ENCODE peak calls at places on chromosome 5, in six cellular contexts. F is IMR-90, S is neuronal stem cell, R is mesenchymal stem cell, M is mesendoderm, D is H1. U is an unnamed sample.

GRCh38 chr5:135174315-135175096 is 140.5 kb upstream of the PITX1 start:
- DNase-seq in M (peak; percentile 90), D (peak; percentile 29), S (no peak), F (peak; percentile 24), R (peak; percentile 31), U (peak; percentile 78)

GRCh38 chr5:56409331-56410190 is 176.4 kb upstream of the ANKRD55 start:
- DNase-seq in M (peak; percentile 51), S (no peak), F (peak; percentile 99), R (peak; percentile 87), D (no peak), U (no peak)

GRCh38 chr5:173328896-173329369 is 719 bp upstream of the STC2 start:
- DNase-seq in R (peak; percentile 91), F (peak; percentile 80), M (peak; percentile 94), D (no peak), S (no peak), U (peak; percentile 79)

GRCh38 chr5:115948013-115948605 is 14.2 kb upstream of the LVRN start:
- DNase-seq in R (no peak), F (peak; percentile 33), S (no peak), M (no peak), D (no peak), U (no peak)

GRCh38 chr5:137262818-137263217 is 236.3 kb downstream of the SPOCK1 start:
- DNase-seq in D (no peak), M (no peak), R (no peak), F (no peak), S (no peak), U (no peak)

GRCh38 chr5:76670508-76670907 is 45.4 kb upstream of the F2R start:
- DNase-seq in M (no peak), F (no peak), R (no peak), D (no peak), S (no peak), U (no peak)

GRCh38 chr5:82287625-82288024 is 9.5 kb upstream of the RPS23 start:
- DNase-seq in R (no peak), F (no peak), M (no peak), D (no peak), S (no peak), U (no peak)

GRCh38 chr5:16066320-16066719 is 113.3 kb downstream of the MARCHF11 start:
- DNase-seq in D (no peak), S (no peak), M (no peak), F (no peak), R (no peak), U (no peak)

GRCh38 chr5:115639377-115639776 is 13.5 kb upstream of the TMED7 start:
- DNase-seq in D (no peak), M (no peak), S (no peak), R (no peak), F (no peak), U (no peak)

GRCh38 chr5:90873033-90873517 is 314.5 kb downstream of the ADGRV1 start:
- DNase-seq in D (no peak), R (no peak), S (no peak), M (no peak), F (no peak), U (no peak)

GRCh38 chr5:177311361-177311722 is 356 bp downstream of the MXD3 start:
- DNase-seq in F (no peak), D (no peak), M (no peak), R (peak; percentile 41), S (no peak), U (peak; percentile 51)

GRCh38 chr5:173794901-173795416 is 93.2 kb upstream of the CPEB4 start:
- DNase-seq in S (no peak), D (no peak), M (no peak), F (no peak), R (no peak), U (no peak)

GRCh38 chr5:60483046-60483445 is 216.9 kb downstream of the DEPDC1B start:
- DNase-seq in F (peak; percentile 19), M (no peak), R (no peak), D (no peak), S (no peak), U (no peak)

GRCh38 chr5:132392978-132393825 is 23.7 kb downstream of the SLC22A5 start:
- DNase-seq in S (no peak), D (no peak), M (no peak), F (no peak), R (no peak), U (no peak)

GRCh38 chr5:2204366-2205184 is 321.9 kb upstream of the IRX4 start:
- DNase-seq in D (no peak), F (no peak), M (no peak), R (no peak), S (no peak), U (no peak)

GRCh38 chr5:150484964-150485769 is 22.8 kb upstream of the NDST1 start:
- DNase-seq in R (peak; percentile 34), S (peak; percentile 49), F (no peak), M (peak; percentile 54), D (no peak), U (peak; percentile 61)

GRCh38 chr5:174612686-174613085 is 111.7 kb upstream of the MSX2 start:
- DNase-seq in D (no peak), R (peak; percentile 37), S (no peak), F (no peak), M (peak; percentile 47), U (no peak)

GRCh38 chr5:144189800-144190429 is 19.2 kb downstream of the KCTD16 start:
- DNase-seq in F (peak; percentile 93), R (peak; percentile 94), S (no peak), M (no peak), D (no peak), U (no peak)

GRCh38 chr5:174454890-174455289 is 269.5 kb upstream of the MSX2 start:
- DNase-seq in D (no peak), R (no peak), F (no peak), S (no peak), M (no peak), U (no peak)

GRCh38 chr5:42614509-42614908 is 142.1 kb upstream of the CCDC152 start:
- DNase-seq in D (no peak), M (no peak), S (no peak), R (peak; percentile 65), F (peak; percentile 7), U (no peak)

GRCh38 chr5:91362935-91363334 is 20.2 kb downstream of the ARRDC3 start:
- DNase-seq in S (no peak), M (peak; percentile 10), R (no peak), F (no peak), D (no peak), U (no peak)

GRCh38 chr5:178467261-178468195 is 122.7 kb downstream of the COL23A1 start:
- DNase-seq in D (no peak), S (no peak), F (peak; percentile 32), R (peak; percentile 52), M (no peak), U (no peak)

GRCh38 chr5:178624626-178625546 is 2.0 kb downstream of the CLK4 start:
- DNase-seq in F (peak; percentile 21), R (peak; percentile 39), D (no peak), M (peak; percentile 28), S (no peak), U (no peak)

GRCh38 chr5:125189451-125190051 is 443.1 kb upstream of the ZNF608 start:
- DNase-seq in M (no peak), D (no peak), R (peak; percentile 49), F (peak; percentile 65), S (no peak), U (no peak)

GRCh38 chr5:149314571-149315111 is 30.7 kb upstream of the GRPEL2 start:
- DNase-seq in R (no peak), S (no peak), D (no peak), F (no peak), M (no peak), U (no peak)

GRCh38 chr5:157350939-157351338 is 85.0 kb downstream of the CYFIP2 start:
- DNase-seq in R (peak; percentile 34), D (no peak), S (no peak), M (no peak), F (peak; percentile 25), U (no peak)

GRCh38 chr5:64744914-64745313 is 23.6 kb downstream of the SREK1IP1 start:
- DNase-seq in S (no peak), R (no peak), F (no peak), D (no peak), M (peak; percentile 97), U (no peak)

GRCh38 chr5:18394154-18394804 is 760.0 kb downstream of the TAF11L14 start:
- DNase-seq in M (peak; percentile 78), D (peak; percentile 71), F (peak; percentile 18), S (peak; percentile 85), R (peak; percentile 43), U (peak; percentile 82)

GRCh38 chr5:17037751-17038150 is 101.7 kb upstream of the MYO10 start:
- DNase-seq in M (no peak), S (no peak), R (no peak), F (peak; percentile 65), D (no peak), U (no peak)

GRCh38 chr5:59081693-59082092 is 498.8 kb downstream of the RAB3C start:
- DNase-seq in F (no peak), R (no peak), S (no peak), M (peak; percentile 24), D (no peak), U (no peak)

GRCh38 chr5:50320131-50320749 is 120.8 kb downstream of the EMB start:
- DNase-seq in R (no peak), D (no peak), M (no peak), S (no peak), F (no peak), U (no peak)

GRCh38 chr5:171401167-171401947 is 13.7 kb downstream of the NPM1 start:
- DNase-seq in R (no peak), M (no peak), F (no peak), D (no peak), S (no peak), U (no peak)
- H3K4ac ChIP-seq in R (no peak overlapping the region), M (no peak overlapping the region), F (no peak overlapping the region), D (no peak overlapping the region), S (no peak overlapping the region), U (no peak overlapping the region)

GRCh38 chr5:107127906-107128305 is 542.8 kb downstream of the EFNA5 start:
- DNase-seq in M (no peak), D (no peak), R (no peak), S (no peak), F (no peak), U (no peak)
- H3K9ac ChIP-seq in M (no peak overlapping the region), D (no peak overlapping the region), R (no peak overlapping the region), S (no peak overlapping the region), F (no peak overlapping the region), U (no peak overlapping the region)

GRCh38 chr5:79023323-79023722 is 38.2 kb upstream of the ARSB start:
- DNase-seq in F (no peak), R (no peak), S (no peak), M (no peak), D (no peak), U (no peak)
- H2BK15ac ChIP-seq in F (no peak overlapping the region), R (no peak overlapping the region), S (no peak overlapping the region), M (no peak overlapping the region), D (no peak overlapping the region), U (no peak overlapping the region)

DNA sequence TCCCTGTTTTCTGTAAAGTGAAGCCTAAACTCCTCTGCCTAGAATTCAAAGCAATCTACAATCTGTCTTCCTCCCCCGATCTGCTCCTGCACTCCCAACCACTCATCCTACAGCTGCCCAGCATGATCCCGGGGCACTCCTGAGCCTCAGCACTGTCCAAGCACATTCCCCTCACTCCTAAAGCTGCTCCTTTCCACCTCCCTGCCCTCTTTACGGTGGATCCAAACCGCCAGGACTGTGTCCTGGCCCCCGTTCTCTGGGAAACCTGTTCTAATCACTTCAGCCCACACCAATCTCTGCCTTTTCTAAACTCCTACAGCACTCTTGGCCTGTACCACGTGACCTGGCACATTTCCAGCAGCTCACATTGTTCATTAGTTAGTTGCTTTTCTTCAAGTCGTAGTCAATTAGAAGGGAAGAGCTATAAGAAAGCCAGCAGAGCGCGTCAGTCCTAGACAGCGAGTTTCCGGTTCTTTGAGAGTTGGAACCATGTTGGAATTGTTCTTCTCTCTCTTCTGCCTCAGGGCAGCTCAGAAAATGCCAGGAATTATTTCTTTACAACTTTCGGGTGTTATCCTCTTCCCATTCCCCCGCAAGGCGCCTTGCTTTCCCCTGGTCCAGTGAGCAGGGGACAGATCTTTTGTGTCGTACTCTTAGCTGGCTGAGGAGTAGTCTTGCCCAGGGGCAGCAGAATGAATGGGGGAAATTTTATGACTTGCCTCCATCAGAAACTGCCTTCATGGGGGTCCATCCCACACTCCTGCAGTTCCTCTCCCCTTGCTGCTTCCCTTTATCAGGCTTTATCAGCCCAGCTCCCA is 60.7 kb downstream of the NRG2 start:
- DNase-seq in R (peak; percentile 45), F (peak; percentile 4), M (peak; percentile 27), D (no peak), S (peak; percentile 29), U (no peak)
- H3K4ac ChIP-seq in R (no peak overlapping the region), F (no peak overlapping the region), M (no peak overlapping the region), D (no peak overlapping the region), S (no peak overlapping the region), U (no peak overlapping the region)